ENCODE peak calls at places on chromosomes 3 and 15, in eight cellular contexts. Z, O, D, M, V, C, E and Y are unnamed samples.

GRCh38 chr3:154151969-154152368 is 30.8 kb downstream of the ARHGEF26 start:
- DNase-seq in Z (peak; percentile 97), O (no peak), D (peak; percentile 82), M (no peak), V (no peak), C (no peak), E (no peak), Y (no peak)

GRCh38 chr3:60225848-60226247 is 1025.4 kb downstream of the FHIT start:
- DNase-seq in Z (no peak), O (no peak), D (no peak), M (no peak), V (no peak), C (no peak), E (no peak), Y (no peak)

GRCh38 chr3:107641572-107642307 is 119.0 kb downstream of the BBX start:
- DNase-seq in Z (no peak), O (no peak), D (peak; percentile 76), M (no peak), V (no peak), C (no peak), E (no peak), Y (no peak)

GRCh38 chr3:7075120-7075519 is 214.2 kb downstream of the GRM7 start:
- DNase-seq in Z (no peak), O (no peak), D (no peak), M (no peak), V (no peak), C (no peak), E (no peak), Y (no peak)

GRCh38 chr3:122984007-122984406 is 43.6 kb downstream of the SEMA5B start:
- DNase-seq in Z (no peak), O (no peak), D (no peak), M (no peak), V (no peak), C (no peak), E (no peak), Y (no peak)

GRCh38 chr15:56244237-56244810 is 645 bp upstream of the RFX7 start:
- DNase-seq in Z (peak; percentile 87), O (peak; percentile 71), D (peak; percentile 82), M (peak; percentile 41), V (peak; percentile 77), C (no peak), E (peak; percentile 47), Y (no peak)

GRCh38 chr3:127467386-127467785 is 123.1 kb downstream of the TPRA1 start:
- DNase-seq in Z (no peak), O (no peak), D (peak; percentile 37), M (no peak), V (no peak), C (no peak), E (no peak), Y (no peak)

GRCh38 chr3:188185717-188186236 is 31.8 kb downstream of the LPP start:
- DNase-seq in Z (peak; percentile 56), O (no peak), D (no peak), M (no peak), V (no peak), C (no peak), E (no peak), Y (no peak)

GRCh38 chr3:154217663-154218062 is 96.5 kb downstream of the ARHGEF26 start:
- DNase-seq in Z (no peak), O (no peak), D (no peak), M (no peak), V (no peak), C (no peak), E (no peak), Y (no peak)

GRCh38 chr3:188270423-188270972 is 116.5 kb downstream of the LPP start:
- DNase-seq in Z (peak; percentile 98), O (no peak), D (peak; percentile 97), M (no peak), V (no peak), C (no peak), E (no peak), Y (no peak)

GRCh38 chr15:77532067-77532710 is 100.5 kb downstream of the LINGO1 start:
- DNase-seq in Z (no peak), O (no peak), D (no peak), M (no peak), V (no peak), C (no peak), E (no peak), Y (no peak)

GRCh38 chr15:65612616-65612946 is 1.6 kb upstream of the INTS14 start:
- DNase-seq in Z (peak; percentile 4), O (no peak), D (no peak), M (no peak), V (no peak), C (no peak), E (no peak), Y (no peak)

GRCh38 chr15:65611888-65612615 is 1.1 kb upstream of the INTS14 start:
- DNase-seq in Z (no peak), O (peak; percentile 35), D (no peak), M (no peak), V (no peak), C (no peak), E (no peak), Y (no peak)

GRCh38 chr15:65610871-65611718 is at the start of gene INTS14:
- DNase-seq in Z (peak; percentile 96), O (peak; percentile 98), D (peak; percentile 99), M (peak; percentile 99), V (peak; percentile 98), C (peak; percentile 65), E (peak; percentile 98), Y (peak; percentile 83)

GRCh38 chr15:65613365-65613764 is 2.4 kb upstream of the INTS14 start:
- DNase-seq in Z (no peak), O (no peak), D (no peak), M (no peak), V (no peak), C (no peak), E (no peak), Y (no peak)

GRCh38 chr15:65612949-65613348 is 2.0 kb upstream of the INTS14 start:
- DNase-seq in Z (no peak), O (no peak), D (no peak), M (no peak), V (no peak), C (no peak), E (no peak), Y (no peak)
- H3K27ac ChIP-seq in Z (no peak overlapping the region), O (peak overlapping the region; percentile 31), D (peak overlapping the region; percentile 94), M (no peak overlapping the region), V (no peak overlapping the region), C (peak overlapping the region; percentile 31), E (no peak overlapping the region), Y (no peak overlapping the region)

GRCh38 chr3:88033088-88033487 is 25.7 kb downstream of the CGGBP1 start:
- DNase-seq in Z (no peak), O (peak; percentile 30), D (no peak), M (no peak), V (no peak), C (no peak), E (no peak), Y (no peak)

GRCh38 chr3:88032245-88032644 is 26.6 kb downstream of the CGGBP1 start:
- DNase-seq in Z (peak; percentile 16), O (no peak), D (no peak), M (no peak), V (no peak), C (no peak), E (no peak), Y (no peak)

GRCh38 chr3:88031543-88032148 is 27.2 kb downstream of the CGGBP1 start:
- DNase-seq in Z (peak; percentile 46), O (peak; percentile 18), D (peak; percentile 39), M (no peak), V (no peak), C (peak; percentile 24), E (no peak), Y (peak; percentile 58)

GRCh38 chr3:88033806-88034205 is 25.0 kb downstream of the CGGBP1 start:
- DNase-seq in Z (no peak), O (peak; percentile 32), D (no peak), M (no peak), V (no peak), C (no peak), E (no peak), Y (no peak)

DNA sequence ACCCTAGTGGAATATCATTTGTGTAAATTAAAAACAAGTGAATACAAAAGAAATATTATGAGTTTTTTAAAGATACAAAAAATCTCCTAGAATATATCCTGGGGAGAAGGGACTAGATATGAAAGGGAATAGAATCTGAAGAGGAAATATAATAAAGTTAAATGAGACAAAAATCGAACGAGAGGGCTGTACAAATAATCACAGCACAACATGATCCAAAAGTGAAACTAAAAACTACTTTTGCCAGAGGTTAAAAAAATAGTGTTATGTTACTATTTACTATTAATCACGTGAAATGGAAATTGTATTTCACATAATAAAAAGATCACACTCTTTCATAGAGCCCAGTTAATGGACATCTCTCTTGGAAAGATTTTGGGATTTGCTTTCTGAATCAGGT is 28.6 kb downstream of the CGGBP1 start:
- DNase-seq in Z (no peak), O (no peak), D (no peak), M (no peak), V (no peak), C (no peak), E (no peak), Y (no peak)
- H3K4me3 ChIP-seq in Z (no peak overlapping the region), O (no peak overlapping the region), D (no peak overlapping the region), M (no peak overlapping the region), V (no peak overlapping the region), C (no peak overlapping the region), E (no peak overlapping the region), Y (no peak overlapping the region)

DNA sequence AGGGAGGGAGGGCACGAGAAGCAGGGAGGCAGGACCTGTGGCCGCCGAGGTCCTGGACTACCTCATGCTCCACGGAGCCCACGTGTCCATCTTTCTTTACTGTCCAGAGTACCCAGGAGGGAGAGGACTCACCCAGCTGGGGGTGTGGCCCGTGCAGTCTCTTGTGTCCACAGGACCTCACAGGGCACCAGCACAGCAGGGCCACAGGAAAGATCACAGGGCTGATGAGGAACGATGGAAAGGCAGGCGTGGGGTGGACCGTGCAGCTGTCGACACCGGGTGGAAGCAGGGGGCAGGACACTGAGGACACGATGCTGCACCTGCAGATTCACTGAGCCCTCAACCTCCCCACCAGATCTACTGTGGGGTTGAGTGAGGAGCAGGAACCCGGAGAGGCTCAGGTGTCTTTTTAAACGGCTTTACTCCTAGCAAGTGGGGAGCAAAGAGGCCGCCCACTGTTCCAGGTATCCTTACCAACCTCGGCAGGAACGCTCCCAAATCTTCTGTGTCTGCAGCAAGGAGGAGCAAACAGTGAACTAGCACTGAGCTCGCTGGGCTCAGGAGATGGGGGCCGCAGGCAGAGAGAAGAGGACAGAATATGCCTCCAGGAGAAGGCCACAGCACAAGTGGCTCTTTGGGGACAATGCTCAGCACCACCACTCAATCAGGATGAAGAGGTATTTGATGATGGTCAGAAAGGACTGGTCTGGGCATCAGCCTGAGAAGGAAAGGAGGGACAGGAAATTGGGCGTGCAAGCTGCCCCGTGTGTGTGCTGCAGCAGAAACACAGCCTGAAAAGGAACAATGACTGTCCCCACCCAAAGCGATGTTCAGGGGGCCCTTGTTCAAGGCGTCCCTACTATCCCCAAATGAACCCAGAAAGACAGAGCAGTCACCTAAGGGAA is 198.8 kb downstream of the XXYLT1 start:
- DNase-seq in Z (no peak), O (no peak), D (no peak), M (peak; percentile 3), V (peak; percentile 62), C (no peak), E (no peak), Y (no peak)
- H3K9me3 ChIP-seq in Z (no peaks in the 10 kb centered on the region), O (no peaks in the 10 kb centered on the region), D (no peaks in the 10 kb centered on the region), M (no peaks in the 10 kb centered on the region), V (no peaks in the 10 kb centered on the region), C (no peaks in the 10 kb centered on the region), E (no peaks in the 10 kb centered on the region), Y (no peaks in the 10 kb centered on the region)

DNA sequence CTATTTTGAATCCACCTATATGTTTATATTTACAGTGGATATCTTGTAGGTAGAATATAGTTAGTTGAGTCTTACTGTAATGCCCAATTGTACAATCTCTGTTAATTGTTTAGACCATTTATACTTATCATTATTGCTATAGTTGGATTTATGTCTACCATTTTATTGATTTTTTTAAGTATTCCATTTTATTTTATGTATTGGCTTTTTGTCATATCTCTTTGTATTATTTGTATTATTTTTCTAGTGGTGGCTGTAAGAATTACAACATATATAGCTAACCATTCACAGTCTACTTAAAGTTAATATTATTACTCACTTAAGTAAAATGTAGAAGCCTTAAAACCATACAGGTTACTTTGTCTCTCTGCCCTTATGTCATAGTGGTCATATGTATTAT is 46.1 kb downstream of the SLC2A2 start:
- DNase-seq in Z (no peak), O (no peak), D (no peak), M (no peak), V (no peak), C (no peak), E (no peak), Y (no peak)
- H3K27ac ChIP-seq in Z (no peak overlapping the region), O (no peak overlapping the region), D (no peak overlapping the region), M (no peak overlapping the region), V (no peak overlapping the region), C (no peak overlapping the region), E (no peak overlapping the region), Y (no peak overlapping the region)